ENCODE peak calls at places on chromosomes 3 and 15, in four cellular contexts. D is K562, T is HepG2, J is GM12878. F is an unnamed sample.

GRCh38 chr15:63379492-63380150 is 2.0 kb downstream of the CA12 start:
- DNase-seq in D (no peak), T (no peak), J (no peak), F (no peak)

GRCh38 chr3:167125612-167126407 is 254.3 kb downstream of the ZBBX start:
- DNase-seq in D (no peak), T (no peak), J (no peak), F (no peak)

GRCh38 chr3:195087321-195087720 is 183.6 kb downstream of the XXYLT1 start:
- DNase-seq in D (no peak), T (no peak), J (no peak), F (no peak)

GRCh38 chr15:100592898-100593297 is 9.1 kb downstream of the LINS1 start:
- DNase-seq in D (no peak), T (no peak), J (no peak), F (no peak)

GRCh38 chr3:40386213-40386612 is 771 bp upstream of the ENTPD3 start:
- DNase-seq in D (no peak), T (no peak), J (no peak), F (no peak)

GRCh38 chr3:172750069-172750367 is 508 bp upstream of the ECT2 start:
- DNase-seq in D (no peak), T (no peak), J (no peak), F (no peak)

GRCh38 chr15:99592135-99592845 is 26.5 kb downstream of the MEF2A start:
- DNase-seq in D (no peak), T (no peak), J (no peak), F (no peak)

GRCh38 chr15:38683382-38684242 is 119.0 kb upstream of the RASGRP1 start:
- DNase-seq in D (peak), T (peak), J (no peak), F (peak)

GRCh38 chr3:12588039-12588673 is 31.3 kb downstream of the MKRN2 start:
- DNase-seq in D (no peak), T (no peak), J (no peak), F (no peak)

GRCh38 chr3:153052096-153052460 is 109.9 kb upstream of the RAP2B start:
- DNase-seq in D (peak), T (peak), J (no peak), F (no peak)
- TF ChIP-seq NR2C2 in D (peak), T (no peak), J (no peak), F (no peak)

DNA sequence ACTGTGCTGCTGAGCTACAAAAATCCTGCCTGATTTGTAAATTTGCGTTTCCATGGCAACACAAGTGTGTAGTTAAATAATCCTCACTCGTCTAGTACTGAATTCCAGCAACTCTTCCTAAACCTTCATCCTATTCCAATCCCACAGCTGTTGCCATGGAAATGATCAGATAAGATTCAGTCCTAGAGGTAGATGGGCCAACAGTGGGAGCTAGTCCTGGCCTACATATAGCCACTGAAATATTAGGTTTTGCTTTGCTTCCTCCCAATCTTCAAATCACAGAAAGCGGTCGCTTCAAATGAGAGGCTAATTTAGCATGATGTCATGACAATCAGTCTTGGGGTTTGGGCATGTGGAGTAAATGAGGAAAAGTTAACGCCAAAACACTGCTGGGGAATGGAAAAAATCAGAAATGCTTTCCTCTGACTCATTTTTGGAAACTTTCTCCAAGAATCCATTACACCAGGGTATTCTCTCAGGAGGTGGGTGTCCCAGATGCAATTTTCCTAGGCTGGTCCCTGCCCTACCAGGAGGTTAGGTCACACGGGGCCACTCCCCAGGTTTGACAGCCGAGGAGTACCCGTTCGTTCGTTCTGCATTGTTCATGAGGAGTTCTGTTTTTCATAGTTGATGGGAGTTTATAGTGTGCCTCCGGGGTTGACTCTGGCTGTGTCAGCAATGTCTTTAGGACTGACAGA is 159.2 kb upstream of the SLCO3A1 start:
- DNase-seq in D (no peak), T (no peak), J (no peak), F (no peak)
- TF ChIP-seq NR2C2 in D (no peak), T (no peak), J (no peak), F (no peak)

GRCh38 chr3:190586631-190587000 is 72.7 kb downstream of the IL1RAP start:
- DNase-seq in D (no peak), T (no peak), J (no peak), F (no peak)
- TF ChIP-seq NR2C2 in D (no peak), T (no peak), J (no peak), F (no peak)

DNA sequence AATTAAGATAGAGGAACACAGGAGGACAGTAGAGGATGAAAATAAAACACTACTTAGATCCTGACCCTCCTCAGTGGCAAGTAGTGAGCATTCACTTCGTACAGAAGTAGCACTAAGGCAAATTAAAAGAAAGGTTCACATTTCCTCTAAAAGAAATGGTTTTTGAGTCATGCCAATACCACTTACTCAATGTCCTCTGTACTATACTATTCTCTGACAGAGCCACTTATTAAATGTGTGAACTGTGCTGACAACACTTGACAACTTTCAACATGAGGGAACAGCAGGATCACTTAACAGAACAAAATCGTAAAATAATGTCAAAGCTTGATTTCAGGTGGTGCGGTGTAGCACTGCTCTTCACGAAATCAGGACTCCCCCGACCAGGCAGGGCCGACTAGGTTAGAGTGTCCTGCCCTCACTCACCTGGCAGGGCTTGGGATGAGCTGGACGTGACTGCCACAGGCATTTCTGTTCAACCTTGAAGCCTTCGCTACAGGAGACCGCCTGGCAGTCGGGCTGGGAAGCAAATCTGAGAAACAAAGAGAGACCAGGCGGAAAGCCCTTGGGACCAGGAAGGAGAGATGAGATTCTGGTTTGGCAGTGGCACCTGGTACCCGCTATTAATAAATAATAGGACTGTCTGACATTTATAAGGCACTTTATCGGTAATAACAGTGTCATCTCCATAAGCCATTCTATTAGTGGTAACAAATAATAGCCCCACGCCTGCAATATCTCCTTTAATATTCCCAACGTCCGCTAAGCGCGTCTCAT is 602 bp upstream of the SLC27A2 start:
- DNase-seq in D (no peak), T (no peak), J (no peak), F (peak)
- TF ChIP-seq NR2C2 in D (no peak), T (no peak), J (no peak), F (no peak)

F was measured in WTC11.